ENCODE peak calls at places on chromosomes 4 and X, in eight cellular contexts. W is astrocyte, C is prostate gland, L is uterus, S is endothelial cell of umbilical vein, F is colonic mucosa, V is A673, U is WERI-Rb-1. G is an unnamed sample.
A peak's percentile ranks its signal among the peaks of the same experiment; 100 is the strongest.

GRCh38 chr4:67393699-67394281 is 151.5 kb downstream of the CENPC start:
- DNase-seq in S (peak; percentile 44), F (no peak), L (no peak), U (no peak), W (peak; percentile 22), C (peak; percentile 13), V (peak; percentile 38), G (no peak)

GRCh38 chr4:33060873-33061542 is 2340.8 kb downstream of the PCDH7 start:
- DNase-seq in C (no peak), F (peak; percentile 34), V (peak; percentile 69), S (no peak), U (peak; percentile 82), W (peak; percentile 6), L (no peak), G (no peak)

GRCh38 chr4:132767901-132768300 is 381.2 kb upstream of the PCDH10 start:
- DNase-seq in S (no peak), C (no peak), F (no peak), U (no peak), W (no peak), V (no peak), L (no peak), G (no peak)

GRCh38 chr4:169243808-169244207 is 26.9 kb downstream of the SH3RF1 start:
- DNase-seq in S (peak; percentile 67), F (no peak), C (no peak), V (peak; percentile 33), W (peak; percentile 86), U (no peak), L (no peak), G (no peak)

GRCh38 chr4:146235654-146236570 is 21.6 kb downstream of the REELD1 start:
- DNase-seq in S (no peak), F (no peak), V (peak; percentile 17), U (no peak), L (no peak), C (no peak), W (no peak), G (no peak)

GRCh38 chrX:39936886-39937770 is 160.6 kb downstream of the BCOR start:
- DNase-seq in L (no peak), S (no peak), W (no peak), V (no peak), C (no peak), F (no peak), U (peak; percentile 19), G (no peak)

GRCh38 chrX:111008126-111008525 is 87.9 kb upstream of the PAK3 start:
- DNase-seq in U (no peak), W (no peak), C (no peak), V (no peak), L (no peak), S (no peak), F (no peak), G (no peak)

GRCh38 chr4:82718067-82718935 is 80.3 kb downstream of the SCD5 start:
- DNase-seq in W (peak; percentile 32), V (no peak), L (peak; percentile 67), S (no peak), F (no peak), C (no peak), U (no peak), G (no peak)

GRCh38 chr4:148405161-148405893 is 36.9 kb downstream of the NR3C2 start:
- DNase-seq in V (no peak), C (no peak), U (no peak), W (no peak), L (no peak), F (no peak), S (no peak), G (no peak)

GRCh38 chrX:110145854-110146253 is 142.9 kb downstream of the TMEM164 start:
- DNase-seq in S (peak; percentile 36), U (no peak), W (no peak), L (peak; percentile 22), F (no peak), C (no peak), V (peak; percentile 49), G (no peak)

GRCh38 chr4:102335616-102336015 is 9.7 kb downstream of the SLC39A8 start:
- DNase-seq in L (no peak), V (no peak), W (no peak), C (no peak), S (no peak), U (no peak), F (no peak), G (no peak)

GRCh38 chrX:121570072-121570841 is 522.8 kb downstream of the GLUD2 start:
- DNase-seq in V (no peak), L (no peak), U (no peak), S (no peak), C (no peak), F (no peak), W (no peak), G (no peak)

GRCh38 chr4:175705407-175705806 is 106.7 kb downstream of the GPM6A start:
- DNase-seq in V (peak; percentile 54), F (no peak), U (no peak), C (no peak), W (peak; percentile 59), L (no peak), S (no peak), G (no peak)

GRCh38 chr4:21184788-21185187 is 484.5 kb downstream of the PACRGL start:
- DNase-seq in S (no peak), C (no peak), L (no peak), F (no peak), W (no peak), V (no peak), U (no peak), G (no peak)

GRCh38 chr4:176052744-176053143 is 12.9 kb upstream of the WDR17 start:
- DNase-seq in L (no peak), U (no peak), C (no peak), V (no peak), S (no peak), W (no peak), F (no peak), G (no peak)

GRCh38 chr4:41156574-41156973 is 57.8 kb downstream of the APBB2 start:
- DNase-seq in S (peak; percentile 87), C (no peak), U (no peak), W (peak; percentile 75), F (no peak), L (no peak), V (no peak), G (no peak)

GRCh38 chrX:136711147-136711546 is 63.2 kb downstream of the CD40LG start:
- DNase-seq in W (no peak), U (peak; percentile 20), S (peak; percentile 29), C (peak; percentile 14), F (peak; percentile 27), V (peak; percentile 49), L (peak; percentile 31), G (no peak)

GRCh38 chr4:78297075-78297815 is 240.1 kb downstream of the FRAS1 start:
- DNase-seq in U (no peak), S (no peak), V (no peak), W (peak; percentile 53), C (no peak), L (no peak), F (no peak), G (no peak)

GRCh38 chr4:78296261-78296660 is 239.1 kb downstream of the FRAS1 start:
- DNase-seq in W (no peak), F (no peak), C (no peak), U (no peak), S (no peak), L (no peak), V (no peak), G (no peak)

GRCh38 chr4:78293841-78294301 is 236.7 kb downstream of the FRAS1 start:
- DNase-seq in S (no peak), V (no peak), W (peak; percentile 94), F (no peak), L (no peak), U (no peak), C (peak; percentile 11), G (no peak)

GRCh38 chr4:78298618-78299017 is 241.5 kb downstream of the FRAS1 start:
- DNase-seq in W (peak; percentile 73), F (no peak), C (no peak), U (no peak), V (no peak), S (no peak), L (no peak), G (no peak)

DNA sequence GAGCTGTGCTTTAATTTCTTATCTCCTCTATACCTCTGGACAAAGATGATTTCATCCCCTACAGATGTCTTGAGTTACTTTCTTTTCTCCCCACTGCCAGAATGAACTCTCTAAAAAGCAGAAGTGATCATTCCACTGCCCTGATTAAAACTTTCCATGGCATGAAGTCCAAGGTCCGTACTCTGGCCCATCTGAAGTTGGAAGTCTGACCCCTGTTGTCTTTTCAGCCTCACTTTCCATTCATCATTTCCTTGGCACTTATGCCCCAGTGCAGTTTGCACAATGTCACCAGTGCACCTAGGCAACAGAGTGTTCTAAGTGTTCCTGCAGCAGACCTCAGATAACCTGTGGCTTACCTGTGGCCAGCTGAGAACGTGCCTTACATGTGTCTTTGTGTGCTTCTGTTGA is 242.4 kb downstream of the FRAS1 start:
- DNase-seq in V (no peak), U (no peak), C (no peak), W (peak; percentile 41), F (no peak), S (no peak), L (no peak), G (no peak)
- H3K36me3 ChIP-seq in V (no peaks in the 10 kb centered on the region), U (no peaks in the 10 kb centered on the region), C (no peaks in the 10 kb centered on the region), W (no peaks in the 10 kb centered on the region), F (no peaks in the 10 kb centered on the region), S (no peaks in the 10 kb centered on the region), L (no peaks in the 10 kb centered on the region), G (no peaks in the 10 kb centered on the region)

GRCh38 chrX:100928660-100929613 is at the start of gene XKRX:
- DNase-seq in L (peak; percentile 18), U (peak; percentile 37), S (peak; percentile 26), V (peak; percentile 17), W (peak; percentile 3), C (peak; percentile 5), F (peak; percentile 80), G (peak; percentile 38)
- H3K4me3 ChIP-seq in L (peak within 1 kb of the TSS; percentile 25), U (peak within 1 kb of the TSS; percentile 16), S (peak within 1 kb of the TSS; percentile 12), V (peak within 1 kb of the TSS; percentile 28), W (peak within 1 kb of the TSS; percentile 58), C (peak within 1 kb of the TSS; percentile 27), F (peak within 1 kb of the TSS; percentile 36), G (peak within 1 kb of the TSS; percentile 32)

DNA sequence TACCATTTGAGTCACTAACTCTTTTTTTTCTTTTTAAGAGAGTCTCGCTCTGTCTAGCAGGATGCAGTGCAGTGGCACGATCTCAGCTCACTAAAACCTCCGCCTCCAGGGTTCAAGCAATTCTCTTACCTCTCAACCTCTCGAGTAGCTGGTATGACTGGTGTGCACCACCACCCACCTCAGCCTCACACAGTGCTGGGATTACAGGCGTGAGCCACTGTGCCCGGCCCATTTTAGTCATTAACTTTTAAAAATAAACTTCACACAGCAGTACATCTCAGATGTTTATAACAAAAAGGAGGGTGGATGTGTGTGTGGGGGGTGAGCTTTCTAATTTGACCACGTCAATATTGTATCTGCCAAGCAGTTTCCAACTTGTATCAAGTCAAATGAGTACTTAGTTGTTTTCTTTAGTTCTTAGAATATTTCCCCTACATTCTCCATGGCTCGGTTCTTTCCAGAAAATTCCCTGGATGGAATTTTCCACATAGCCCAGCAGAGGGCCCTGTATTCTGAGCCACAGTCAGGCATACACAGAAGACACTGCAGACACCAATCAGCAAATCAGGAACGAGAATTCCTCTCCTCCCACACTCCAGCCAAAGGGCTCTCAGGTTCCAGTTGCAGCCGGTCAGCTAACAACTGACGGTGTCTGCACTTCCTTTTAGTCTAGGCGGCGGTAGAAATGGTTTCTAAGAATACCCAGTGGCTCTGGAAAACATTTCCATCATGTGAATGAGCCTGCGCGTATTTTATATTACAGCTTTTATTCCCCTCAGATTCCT is 20.1 kb upstream of the ARAF start:
- DNase-seq in L (peak; percentile 73), F (peak; percentile 79), S (peak; percentile 92), C (peak; percentile 78), V (peak; percentile 86), W (peak; percentile 85), U (peak; percentile 73), G (no peak)
- TF ChIP-seq CTCF in L (peak; percentile 72), F (peak; percentile 44), S (peak; percentile 54), C (peak; percentile 72), V (peak; percentile 68), W (peak; percentile 58), U (peak; percentile 37), G (peak; percentile 77)

GRCh38 chr4:742096-742741 is 36.6 kb downstream of the PCGF3 start:
- DNase-seq in F (no peak), L (no peak), S (no peak), V (no peak), U (no peak), C (no peak), W (no peak), G (peak; percentile 25)
- H3K36me3 ChIP-seq in F (no peaks in the 10 kb centered on the region), L (no peaks in the 10 kb centered on the region), S (peaks cover 24% of the 10 kb centered on the region), V (peaks cover 35% of the 10 kb centered on the region), U (peaks cover 38% of the 10 kb centered on the region), C (no peaks in the 10 kb centered on the region), W (peaks cover 15% of the 10 kb centered on the region), G (peaks cover 21% of the 10 kb centered on the region)

G was measured in RWPE2.